ENCODE peak calls at places on chromosomes 12 and 14, in ten cellular contexts. One of them, this sample, is unnamed.

GRCh38 chr12:76255281-76255680 is 92.9 kb downstream of the BBS10 start:
- DNase-seq in islet precursor cell: no peak
- DNase-seq in body of pancreas: no peak
- DNase-seq in fibroblast of villous mesenchyme: no peak
- DNase-seq in bronchial epithelial cell: no peak
- DNase-seq in M059J: no peak
- DNase-seq in fibroblast of the aortic adventitia: no peak
- DNase-seq in activated CD4-positive, alpha-beta T cell treated with anti-CD3 and anti-CD28 coated beads, Interleukin-2, amount 50 U/mL, for 4 hours: no peak
- DNase-seq in right lobe of liver: no peak
- DNase-seq in AG20443: no peak
- DNase-seq in this sample: no peak

GRCh38 chr14:21933681-21934080 is 260.1 kb upstream of the OR4E1 start:
- DNase-seq in islet precursor cell: no peak
- DNase-seq in body of pancreas: no peak
- DNase-seq in fibroblast of villous mesenchyme: no peak
- DNase-seq in bronchial epithelial cell: peak; percentile 34
- DNase-seq in M059J: no peak
- DNase-seq in fibroblast of the aortic adventitia: no peak
- DNase-seq in activated CD4-positive, alpha-beta T cell treated with anti-CD3 and anti-CD28 coated beads, Interleukin-2, amount 50 U/mL, for 4 hours: no peak
- DNase-seq in right lobe of liver: no peak
- DNase-seq in AG20443: no peak
- DNase-seq in this sample: no peak

GRCh38 chr12:77723308-77723707 is 107.4 kb upstream of the NAV3 start:
- DNase-seq in islet precursor cell: no peak
- DNase-seq in body of pancreas: no peak
- DNase-seq in fibroblast of villous mesenchyme: no peak
- DNase-seq in bronchial epithelial cell: peak; percentile 91
- DNase-seq in M059J: no peak
- DNase-seq in fibroblast of the aortic adventitia: no peak
- DNase-seq in activated CD4-positive, alpha-beta T cell treated with anti-CD3 and anti-CD28 coated beads, Interleukin-2, amount 50 U/mL, for 4 hours: no peak
- DNase-seq in right lobe of liver: no peak
- DNase-seq in AG20443: no peak
- DNase-seq in this sample: no peak

GRCh38 chr14:55847766-55848165 is 267.8 kb downstream of the KTN1 start:
- DNase-seq in islet precursor cell: no peak
- DNase-seq in body of pancreas: no peak
- DNase-seq in fibroblast of villous mesenchyme: peak; percentile 37
- DNase-seq in bronchial epithelial cell: peak; percentile 12
- DNase-seq in M059J: peak; percentile 61
- DNase-seq in fibroblast of the aortic adventitia: peak; percentile 39
- DNase-seq in activated CD4-positive, alpha-beta T cell treated with anti-CD3 and anti-CD28 coated beads, Interleukin-2, amount 50 U/mL, for 4 hours: no peak
- DNase-seq in right lobe of liver: no peak
- DNase-seq in AG20443: peak; percentile 50
- DNase-seq in this sample: no peak

GRCh38 chr12:52763991-52764390 is 13.2 kb downstream of the KRT76 start:
- DNase-seq in islet precursor cell: no peak
- DNase-seq in body of pancreas: no peak
- DNase-seq in fibroblast of villous mesenchyme: no peak
- DNase-seq in bronchial epithelial cell: no peak
- DNase-seq in M059J: no peak
- DNase-seq in fibroblast of the aortic adventitia: no peak
- DNase-seq in activated CD4-positive, alpha-beta T cell treated with anti-CD3 and anti-CD28 coated beads, Interleukin-2, amount 50 U/mL, for 4 hours: no peak
- DNase-seq in right lobe of liver: no peak
- DNase-seq in AG20443: no peak
- DNase-seq in this sample: no peak

GRCh38 chr14:101196795-101197590 is 293.5 kb upstream of the RTL1 start:
- DNase-seq in islet precursor cell: peak; percentile 80
- DNase-seq in body of pancreas: no peak
- DNase-seq in fibroblast of villous mesenchyme: no peak
- DNase-seq in bronchial epithelial cell: no peak
- DNase-seq in M059J: peak; percentile 5
- DNase-seq in fibroblast of the aortic adventitia: no peak
- DNase-seq in activated CD4-positive, alpha-beta T cell treated with anti-CD3 and anti-CD28 coated beads, Interleukin-2, amount 50 U/mL, for 4 hours: no peak
- DNase-seq in right lobe of liver: peak; percentile 23
- DNase-seq in AG20443: no peak
- DNase-seq in this sample: no peak

GRCh38 chr12:94806617-94807016 is 156.3 kb upstream of the TMCC3 start:
- DNase-seq in islet precursor cell: no peak
- DNase-seq in body of pancreas: no peak
- DNase-seq in fibroblast of villous mesenchyme: peak; percentile 77
- DNase-seq in bronchial epithelial cell: peak; percentile 13
- DNase-seq in M059J: no peak
- DNase-seq in fibroblast of the aortic adventitia: no peak
- DNase-seq in activated CD4-positive, alpha-beta T cell treated with anti-CD3 and anti-CD28 coated beads, Interleukin-2, amount 50 U/mL, for 4 hours: no peak
- DNase-seq in right lobe of liver: no peak
- DNase-seq in AG20443: no peak
- DNase-seq in this sample: no peak

GRCh38 chr14:79294506-79294905 is 916.8 kb downstream of the DIO2 start:
- DNase-seq in islet precursor cell: no peak
- DNase-seq in body of pancreas: no peak
- DNase-seq in fibroblast of villous mesenchyme: peak; percentile 8
- DNase-seq in bronchial epithelial cell: no peak
- DNase-seq in M059J: peak; percentile 51
- DNase-seq in fibroblast of the aortic adventitia: no peak
- DNase-seq in activated CD4-positive, alpha-beta T cell treated with anti-CD3 and anti-CD28 coated beads, Interleukin-2, amount 50 U/mL, for 4 hours: no peak
- DNase-seq in right lobe of liver: no peak
- DNase-seq in AG20443: no peak
- DNase-seq in this sample: no peak

GRCh38 chr12:72346331-72346944 is 74.3 kb downstream of the TRHDE start:
- DNase-seq in islet precursor cell: peak; percentile 90
- DNase-seq in body of pancreas: peak; percentile 80
- DNase-seq in fibroblast of villous mesenchyme: peak; percentile 61
- DNase-seq in bronchial epithelial cell: peak; percentile 67
- DNase-seq in M059J: peak; percentile 79
- DNase-seq in fibroblast of the aortic adventitia: peak; percentile 63
- DNase-seq in activated CD4-positive, alpha-beta T cell treated with anti-CD3 and anti-CD28 coated beads, Interleukin-2, amount 50 U/mL, for 4 hours: no peak
- DNase-seq in right lobe of liver: peak; percentile 67
- DNase-seq in AG20443: peak; percentile 45
- DNase-seq in this sample: peak; percentile 68

GRCh38 chr14:102295301-102295700 is 9.7 kb downstream of the MOK start:
- DNase-seq in islet precursor cell: no peak
- DNase-seq in body of pancreas: no peak
- DNase-seq in fibroblast of villous mesenchyme: no peak
- DNase-seq in bronchial epithelial cell: peak; percentile 29
- DNase-seq in M059J: peak; percentile 34
- DNase-seq in fibroblast of the aortic adventitia: peak; percentile 63
- DNase-seq in activated CD4-positive, alpha-beta T cell treated with anti-CD3 and anti-CD28 coated beads, Interleukin-2, amount 50 U/mL, for 4 hours: no peak
- DNase-seq in right lobe of liver: no peak
- DNase-seq in AG20443: peak; percentile 40
- DNase-seq in this sample: no peak

GRCh38 chr14:69263364-69263763 is 3.4 kb downstream of the GALNT16 start:
- DNase-seq in islet precursor cell: peak; percentile 77
- DNase-seq in body of pancreas: peak; percentile 31
- DNase-seq in fibroblast of villous mesenchyme: peak; percentile 71
- DNase-seq in bronchial epithelial cell: peak; percentile 42
- DNase-seq in M059J: peak; percentile 80
- DNase-seq in fibroblast of the aortic adventitia: peak; percentile 99
- DNase-seq in activated CD4-positive, alpha-beta T cell treated with anti-CD3 and anti-CD28 coated beads, Interleukin-2, amount 50 U/mL, for 4 hours: no peak
- DNase-seq in right lobe of liver: no peak
- DNase-seq in AG20443: peak; percentile 95
- DNase-seq in this sample: peak; percentile 59

GRCh38 chr14:94423465-94424056 is 29.0 kb downstream of the SERPINA11 start:
- DNase-seq in islet precursor cell: peak; percentile 90
- DNase-seq in body of pancreas: peak; percentile 86
- DNase-seq in fibroblast of villous mesenchyme: peak; percentile 54
- DNase-seq in bronchial epithelial cell: peak; percentile 62
- DNase-seq in M059J: peak; percentile 52
- DNase-seq in fibroblast of the aortic adventitia: peak; percentile 72
- DNase-seq in activated CD4-positive, alpha-beta T cell treated with anti-CD3 and anti-CD28 coated beads, Interleukin-2, amount 50 U/mL, for 4 hours: peak; percentile 5
- DNase-seq in right lobe of liver: peak; percentile 85
- DNase-seq in AG20443: peak; percentile 77
- DNase-seq in this sample: peak; percentile 65

GRCh38 chr12:76310110-76310509 is 38.1 kb downstream of the BBS10 start:
- DNase-seq in islet precursor cell: no peak
- DNase-seq in body of pancreas: no peak
- DNase-seq in fibroblast of villous mesenchyme: no peak
- DNase-seq in bronchial epithelial cell: peak; percentile 78
- DNase-seq in M059J: peak; percentile 75
- DNase-seq in fibroblast of the aortic adventitia: peak; percentile 48
- DNase-seq in activated CD4-positive, alpha-beta T cell treated with anti-CD3 and anti-CD28 coated beads, Interleukin-2, amount 50 U/mL, for 4 hours: no peak
- DNase-seq in right lobe of liver: no peak
- DNase-seq in AG20443: peak; percentile 37
- DNase-seq in this sample: no peak

GRCh38 chr12:34033628-34034296 is 11.5 kb downstream of the ALG10 start:
- DNase-seq in islet precursor cell: no peak
- DNase-seq in body of pancreas: no peak
- DNase-seq in fibroblast of villous mesenchyme: peak; percentile 40
- DNase-seq in bronchial epithelial cell: peak; percentile 35
- DNase-seq in M059J: peak; percentile 31
- DNase-seq in fibroblast of the aortic adventitia: peak; percentile 56
- DNase-seq in activated CD4-positive, alpha-beta T cell treated with anti-CD3 and anti-CD28 coated beads, Interleukin-2, amount 50 U/mL, for 4 hours: no peak
- DNase-seq in right lobe of liver: no peak
- DNase-seq in AG20443: peak; percentile 11
- DNase-seq in this sample: no peak

GRCh38 chr12:56374726-56375597 is 12.3 kb upstream of the APOF start:
- DNase-seq in islet precursor cell: no peak
- DNase-seq in body of pancreas: no peak
- DNase-seq in fibroblast of villous mesenchyme: peak; percentile 7
- DNase-seq in bronchial epithelial cell: no peak
- DNase-seq in M059J: peak; percentile 44
- DNase-seq in fibroblast of the aortic adventitia: no peak
- DNase-seq in activated CD4-positive, alpha-beta T cell treated with anti-CD3 and anti-CD28 coated beads, Interleukin-2, amount 50 U/mL, for 4 hours: no peak
- DNase-seq in right lobe of liver: no peak
- DNase-seq in AG20443: no peak
- DNase-seq in this sample: no peak

GRCh38 chr14:76872796-76873432 is 46.7 kb downstream of the LRRC74A start:
- DNase-seq in islet precursor cell: peak; percentile 73
- DNase-seq in body of pancreas: peak; percentile 76
- DNase-seq in fibroblast of villous mesenchyme: peak; percentile 40
- DNase-seq in bronchial epithelial cell: peak; percentile 19
- DNase-seq in M059J: peak; percentile 41
- DNase-seq in fibroblast of the aortic adventitia: peak; percentile 60
- DNase-seq in activated CD4-positive, alpha-beta T cell treated with anti-CD3 and anti-CD28 coated beads, Interleukin-2, amount 50 U/mL, for 4 hours: peak; percentile 62
- DNase-seq in right lobe of liver: no peak
- DNase-seq in AG20443: peak; percentile 83
- DNase-seq in this sample: no peak

GRCh38 chr14:36315159-36315853 is 5.1 kb downstream of the MBIP start:
- DNase-seq in islet precursor cell: no peak
- DNase-seq in body of pancreas: no peak
- DNase-seq in fibroblast of villous mesenchyme: no peak
- DNase-seq in bronchial epithelial cell: peak; percentile 8
- DNase-seq in M059J: no peak
- DNase-seq in fibroblast of the aortic adventitia: no peak
- DNase-seq in activated CD4-positive, alpha-beta T cell treated with anti-CD3 and anti-CD28 coated beads, Interleukin-2, amount 50 U/mL, for 4 hours: no peak
- DNase-seq in right lobe of liver: no peak
- DNase-seq in AG20443: no peak
- DNase-seq in this sample: no peak

GRCh38 chr12:133203344-133204263 is 22.3 kb downstream of the ZNF268 start:
- DNase-seq in islet precursor cell: no peak
- DNase-seq in body of pancreas: no peak
- DNase-seq in fibroblast of villous mesenchyme: peak; percentile 19
- DNase-seq in bronchial epithelial cell: no peak
- DNase-seq in M059J: peak; percentile 8
- DNase-seq in fibroblast of the aortic adventitia: no peak
- DNase-seq in activated CD4-positive, alpha-beta T cell treated with anti-CD3 and anti-CD28 coated beads, Interleukin-2, amount 50 U/mL, for 4 hours: no peak
- DNase-seq in right lobe of liver: no peak
- DNase-seq in AG20443: no peak
- DNase-seq in this sample: no peak

GRCh38 chr12:108879615-108880254 is at the start of gene DAO:
- DNase-seq in islet precursor cell: no peak
- DNase-seq in body of pancreas: no peak
- DNase-seq in fibroblast of villous mesenchyme: no peak
- DNase-seq in bronchial epithelial cell: no peak
- DNase-seq in M059J: no peak
- DNase-seq in fibroblast of the aortic adventitia: no peak
- DNase-seq in activated CD4-positive, alpha-beta T cell treated with anti-CD3 and anti-CD28 coated beads, Interleukin-2, amount 50 U/mL, for 4 hours: no peak
- DNase-seq in right lobe of liver: peak; percentile 92
- DNase-seq in AG20443: no peak
- DNase-seq in this sample: no peak

GRCh38 chr12:97568336-97569180 is 106.0 kb downstream of the RMST start:
- DNase-seq in islet precursor cell: peak; percentile 82
- DNase-seq in body of pancreas: peak; percentile 62
- DNase-seq in fibroblast of villous mesenchyme: no peak
- DNase-seq in bronchial epithelial cell: peak; percentile 98
- DNase-seq in M059J: no peak
- DNase-seq in fibroblast of the aortic adventitia: no peak
- DNase-seq in activated CD4-positive, alpha-beta T cell treated with anti-CD3 and anti-CD28 coated beads, Interleukin-2, amount 50 U/mL, for 4 hours: no peak
- DNase-seq in right lobe of liver: peak; percentile 61
- DNase-seq in AG20443: no peak
- DNase-seq in this sample: no peak

GRCh38 chr12:114657597-114657920 is 26.4 kb downstream of the TBX3 start:
- DNase-seq in islet precursor cell: no peak
- DNase-seq in body of pancreas: no peak
- DNase-seq in fibroblast of villous mesenchyme: no peak
- DNase-seq in bronchial epithelial cell: no peak
- DNase-seq in M059J: no peak
- DNase-seq in fibroblast of the aortic adventitia: no peak
- DNase-seq in activated CD4-positive, alpha-beta T cell treated with anti-CD3 and anti-CD28 coated beads, Interleukin-2, amount 50 U/mL, for 4 hours: no peak
- DNase-seq in right lobe of liver: no peak
- DNase-seq in AG20443: no peak
- DNase-seq in this sample: no peak

This sample was measured in smooth muscle cell of the brain vasculature.